ENCODE peak calls at places on chromosomes 13 and 19, in four cellular contexts. One of them, this sample, is unnamed.

GRCh38 chr13:28641600-28641926 is 17.4 kb upstream of the POMP start:
- DNase-seq in cardiac muscle cell: no peak
- DNase-seq in ovary: no peak
- DNase-seq in keratinocyte: no peak
- DNase-seq in this sample: no peak

GRCh38 chr19:39196860-39197562 is at the start of gene NCCRP1:
- DNase-seq in cardiac muscle cell: peak
- DNase-seq in ovary: no peak
- DNase-seq in keratinocyte: no peak
- DNase-seq in this sample: no peak

GRCh38 chr13:66933994-66934393 is 296.1 kb downstream of the PCDH9 start:
- DNase-seq in cardiac muscle cell: no peak
- DNase-seq in ovary: no peak
- DNase-seq in keratinocyte: peak
- DNase-seq in this sample: peak

GRCh38 chr13:29847501-29847983 is 2.9 kb downstream of the UBL3 start:
- DNase-seq in cardiac muscle cell: peak
- DNase-seq in ovary: peak
- DNase-seq in keratinocyte: no peak
- DNase-seq in this sample: no peak

GRCh38 chr13:29457299-29457698 is 138.2 kb downstream of the SLC7A1 start:
- DNase-seq in cardiac muscle cell: no peak
- DNase-seq in ovary: no peak
- DNase-seq in keratinocyte: peak
- DNase-seq in this sample: peak

GRCh38 chr13:57138988-57139387 is 1.7 kb upstream of the PRR20A start:
- DNase-seq in cardiac muscle cell: no peak
- DNase-seq in ovary: no peak
- DNase-seq in keratinocyte: no peak
- DNase-seq in this sample: no peak

GRCh38 chr13:91893040-91893439 is 494.6 kb downstream of the GPC5 start:
- DNase-seq in cardiac muscle cell: no peak
- DNase-seq in ovary: no peak
- DNase-seq in keratinocyte: no peak
- DNase-seq in this sample: no peak

GRCh38 chr19:45071545-45071938 is 4.7 kb downstream of the ZNF296 start:
- DNase-seq in cardiac muscle cell: no peak
- DNase-seq in ovary: no peak
- DNase-seq in keratinocyte: no peak
- DNase-seq in this sample: no peak

GRCh38 chr13:67642638-67643037 is 412.5 kb upstream of the PCDH9 start:
- DNase-seq in cardiac muscle cell: no peak
- DNase-seq in ovary: no peak
- DNase-seq in keratinocyte: no peak
- DNase-seq in this sample: no peak

GRCh38 chr19:48618278-48618915 is 581 bp downstream of the RPL18 start:
- DNase-seq in cardiac muscle cell: peak
- DNase-seq in ovary: no peak
- DNase-seq in keratinocyte: no peak
- DNase-seq in this sample: no peak

GRCh38 chr19:54422136-54422535 is 6.9 kb downstream of the TTYH1 start:
- DNase-seq in cardiac muscle cell: no peak
- DNase-seq in ovary: no peak
- DNase-seq in keratinocyte: no peak
- DNase-seq in this sample: no peak

GRCh38 chr19:6800991-6801396 is 28.5 kb downstream of the VAV1 start:
- DNase-seq in cardiac muscle cell: no peak
- DNase-seq in ovary: no peak
- DNase-seq in keratinocyte: peak
- DNase-seq in this sample: peak

GRCh38 chr13:105655046-105655445 is 880.4 kb downstream of the EFNB2 start:
- DNase-seq in cardiac muscle cell: no peak
- DNase-seq in ovary: no peak
- DNase-seq in keratinocyte: no peak
- DNase-seq in this sample: peak

GRCh38 chr19:39727070-39727800 is 10.6 kb downstream of the CLC start:
- DNase-seq in cardiac muscle cell: no peak
- DNase-seq in ovary: no peak
- DNase-seq in keratinocyte: no peak
- DNase-seq in this sample: no peak

GRCh38 chr13:23613971-23614370 is 43.8 kb downstream of the TNFRSF19 start:
- DNase-seq in cardiac muscle cell: no peak
- DNase-seq in ovary: no peak
- DNase-seq in keratinocyte: no peak
- DNase-seq in this sample: no peak

GRCh38 chr13:42477588-42478190 is 96.3 kb upstream of the TNFSF11 start:
- DNase-seq in cardiac muscle cell: no peak
- DNase-seq in ovary: no peak
- DNase-seq in keratinocyte: no peak
- DNase-seq in this sample: no peak

GRCh38 chr19:18193388-18194207 is 580 bp downstream of the MPV17L2 start:
- DNase-seq in cardiac muscle cell: peak
- DNase-seq in ovary: no peak
- DNase-seq in keratinocyte: no peak
- DNase-seq in this sample: no peak

GRCh38 chr13:103931396-103931795 is 865.2 kb upstream of the SLC10A2 start:
- DNase-seq in cardiac muscle cell: no peak
- DNase-seq in ovary: no peak
- DNase-seq in keratinocyte: no peak
- DNase-seq in this sample: no peak

GRCh38 chr13:45049478-45049877 is 60.1 kb downstream of the GPALPP1 start:
- DNase-seq in cardiac muscle cell: no peak
- DNase-seq in ovary: no peak
- DNase-seq in keratinocyte: no peak
- DNase-seq in this sample: no peak

GRCh38 chr13:45060062-45060461 is 60.2 kb upstream of the GTF2F2 start:
- DNase-seq in cardiac muscle cell: no peak
- DNase-seq in ovary: no peak
- DNase-seq in keratinocyte: no peak
- DNase-seq in this sample: no peak

GRCh38 chr13:45055902-45056648 is 64.2 kb upstream of the GTF2F2 start:
- DNase-seq in cardiac muscle cell: no peak
- DNase-seq in ovary: peak
- DNase-seq in keratinocyte: peak
- DNase-seq in this sample: peak

GRCh38 chr13:45051315-45051714 is 62.0 kb downstream of the GPALPP1 start:
- DNase-seq in cardiac muscle cell: no peak
- DNase-seq in ovary: no peak
- DNase-seq in keratinocyte: no peak
- DNase-seq in this sample: no peak

GRCh38 chr13:45055198-45055901 is 65.0 kb upstream of the GTF2F2 start:
- DNase-seq in cardiac muscle cell: no peak
- DNase-seq in ovary: peak
- DNase-seq in keratinocyte: peak
- DNase-seq in this sample: peak
- H3K27ac ChIP-seq in cardiac muscle cell: no peak
- H3K27ac ChIP-seq in ovary: peak
- H3K27ac ChIP-seq in keratinocyte: peak
- H3K27ac ChIP-seq in this sample: peak

DNA sequence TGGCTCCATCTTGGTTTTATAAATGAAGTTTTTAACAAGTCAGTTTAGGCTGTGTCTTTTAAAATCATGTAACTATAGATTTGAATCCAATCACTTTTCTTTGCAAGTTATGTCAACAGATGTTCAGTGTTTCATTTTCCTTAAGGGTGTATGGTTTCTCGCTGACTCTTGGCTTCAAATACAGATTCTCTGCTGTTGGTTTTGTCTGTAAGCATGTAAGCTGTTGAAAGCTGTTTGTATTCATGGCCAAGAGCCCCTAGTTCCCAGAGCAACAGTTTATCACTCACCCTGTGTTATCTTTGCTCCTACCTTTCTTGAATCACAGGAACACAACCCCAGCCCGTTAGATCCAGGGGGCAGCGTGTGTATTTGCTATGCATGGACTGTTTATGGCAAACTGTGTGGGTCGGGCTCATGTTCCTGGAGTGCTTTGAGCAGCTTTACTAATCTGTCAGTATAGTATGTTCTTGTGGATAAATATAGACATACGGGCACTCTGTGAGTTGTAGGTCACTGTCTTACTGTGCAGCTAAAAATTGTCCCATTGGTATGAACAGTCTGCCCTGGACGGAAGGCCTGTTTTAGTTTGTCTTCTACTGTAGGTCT is 28.8 kb downstream of the FRY start:
- DNase-seq in cardiac muscle cell: peak
- DNase-seq in ovary: no peak
- DNase-seq in keratinocyte: no peak
- DNase-seq in this sample: no peak
- H3K27ac ChIP-seq in cardiac muscle cell: peak
- H3K27ac ChIP-seq in ovary: no peak
- H3K27ac ChIP-seq in keratinocyte: no peak
- H3K27ac ChIP-seq in this sample: no peak

GRCh38 chr19:49687150-49687549 is 2.2 kb upstream of the ADM5 start:
- DNase-seq in cardiac muscle cell: no peak
- DNase-seq in ovary: no peak
- DNase-seq in keratinocyte: no peak
- DNase-seq in this sample: no peak
- H3K27ac ChIP-seq in cardiac muscle cell: no peak
- H3K27ac ChIP-seq in ovary: no peak
- H3K27ac ChIP-seq in keratinocyte: no peak
- H3K27ac ChIP-seq in this sample: no peak

GRCh38 chr13:50226515-50227147 is 211.4 kb downstream of the KCNRG start:
- DNase-seq in cardiac muscle cell: no peak
- DNase-seq in ovary: no peak
- DNase-seq in keratinocyte: no peak
- DNase-seq in this sample: no peak

GRCh38 chr13:50222569-50223332 is 207.5 kb downstream of the KCNRG start:
- DNase-seq in cardiac muscle cell: no peak
- DNase-seq in ovary: no peak
- DNase-seq in keratinocyte: no peak
- DNase-seq in this sample: peak

GRCh38 chr13:50227356-50227755 is 212.1 kb downstream of the KCNRG start:
- DNase-seq in cardiac muscle cell: no peak
- DNase-seq in ovary: no peak
- DNase-seq in keratinocyte: no peak
- DNase-seq in this sample: no peak

GRCh38 chr13:50225188-50226155 is 210.2 kb downstream of the KCNRG start:
- DNase-seq in cardiac muscle cell: no peak
- DNase-seq in ovary: no peak
- DNase-seq in keratinocyte: no peak
- DNase-seq in this sample: no peak

GRCh38 chr13:50224534-50224933 is 209.3 kb downstream of the KCNRG start:
- DNase-seq in cardiac muscle cell: no peak
- DNase-seq in ovary: no peak
- DNase-seq in keratinocyte: no peak
- DNase-seq in this sample: peak
- H3K27ac ChIP-seq in cardiac muscle cell: no peak
- H3K27ac ChIP-seq in ovary: no peak
- H3K27ac ChIP-seq in keratinocyte: no peak
- H3K27ac ChIP-seq in this sample: no peak

GRCh38 chr19:14383556-14383897 is 2.3 kb downstream of the ADGRE5 start:
- DNase-seq in cardiac muscle cell: no peak
- DNase-seq in ovary: no peak
- DNase-seq in keratinocyte: no peak
- DNase-seq in this sample: no peak

GRCh38 chr19:14381689-14382474 is 638 bp downstream of the ADGRE5 start:
- DNase-seq in cardiac muscle cell: no peak
- DNase-seq in ovary: no peak
- DNase-seq in keratinocyte: no peak
- DNase-seq in this sample: no peak

GRCh38 chr19:14375582-14376291 is 5.5 kb upstream of the ADGRE5 start:
- DNase-seq in cardiac muscle cell: peak
- DNase-seq in ovary: no peak
- DNase-seq in keratinocyte: no peak
- DNase-seq in this sample: no peak

GRCh38 chr19:14375055-14375581 is 6.1 kb upstream of the ADGRE5 start:
- DNase-seq in cardiac muscle cell: no peak
- DNase-seq in ovary: no peak
- DNase-seq in keratinocyte: no peak
- DNase-seq in this sample: no peak

DNA sequence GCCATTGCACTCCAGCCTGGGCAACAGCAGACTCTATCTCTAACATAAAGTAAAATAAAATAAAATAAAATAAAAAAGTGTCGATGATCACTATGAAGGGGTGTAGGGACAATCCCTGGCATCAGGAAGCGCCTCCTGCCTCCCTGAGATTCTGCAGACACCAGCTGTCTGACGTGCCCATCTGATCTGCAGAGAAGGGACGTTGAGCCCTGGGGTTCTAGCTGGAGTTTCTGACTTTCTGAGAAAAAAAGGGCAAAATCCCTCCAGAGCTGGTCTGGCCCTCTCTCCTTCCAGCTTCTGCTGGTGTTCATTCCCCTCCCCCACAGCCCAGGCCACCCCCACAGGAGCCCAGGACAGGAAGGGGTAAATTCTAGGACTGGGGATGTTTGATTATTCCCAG is 2.4 kb upstream of the ADGRE5 start:
- DNase-seq in cardiac muscle cell: no peak
- DNase-seq in ovary: no peak
- DNase-seq in keratinocyte: no peak
- DNase-seq in this sample: no peak
- H3K27ac ChIP-seq in cardiac muscle cell: no peak
- H3K27ac ChIP-seq in ovary: no peak
- H3K27ac ChIP-seq in keratinocyte: no peak
- H3K27ac ChIP-seq in this sample: no peak

This sample was measured in epithelial cell of prostate.